ENCODE peak calls at places on chromosomes 3 and 15, in eight cellular contexts. One of them, this sample, is unnamed.

GRCh38 chr3:14224895-14225294 is 46.3 kb downstream of the LSM3 start:
- DNase-seq in mesendoderm: peak
- DNase-seq in IMR-90: peak
- DNase-seq in adrenal gland: no peak
- DNase-seq in cardiac muscle cell: no peak
- DNase-seq in tibial artery: no peak
- DNase-seq in CD4-positive, alpha-beta memory T cell: no peak
- DNase-seq in lung: no peak
- DNase-seq in this sample: no peak

GRCh38 chr15:76337739-76338554 is 1.4 kb downstream of the ISL2 start:
- DNase-seq in mesendoderm: peak
- DNase-seq in IMR-90: no peak
- DNase-seq in adrenal gland: no peak
- DNase-seq in cardiac muscle cell: peak
- DNase-seq in tibial artery: no peak
- DNase-seq in CD4-positive, alpha-beta memory T cell: peak
- DNase-seq in lung: no peak
- DNase-seq in this sample: no peak

GRCh38 chr3:101784850-101785613 is 6.0 kb downstream of the NXPE3 start:
- DNase-seq in mesendoderm: no peak
- DNase-seq in IMR-90: no peak
- DNase-seq in adrenal gland: no peak
- DNase-seq in cardiac muscle cell: no peak
- DNase-seq in tibial artery: no peak
- DNase-seq in CD4-positive, alpha-beta memory T cell: peak
- DNase-seq in lung: no peak
- DNase-seq in this sample: no peak

GRCh38 chr3:128973988-128974564 is 19.8 kb downstream of the CFAP92 start:
- DNase-seq in mesendoderm: no peak
- DNase-seq in IMR-90: no peak
- DNase-seq in adrenal gland: no peak
- DNase-seq in cardiac muscle cell: no peak
- DNase-seq in tibial artery: no peak
- DNase-seq in CD4-positive, alpha-beta memory T cell: no peak
- DNase-seq in lung: no peak
- DNase-seq in this sample: no peak

GRCh38 chr3:39096775-39097174 is 10.7 kb downstream of the GORASP1 start:
- DNase-seq in mesendoderm: peak
- DNase-seq in IMR-90: peak
- DNase-seq in adrenal gland: no peak
- DNase-seq in cardiac muscle cell: no peak
- DNase-seq in tibial artery: no peak
- DNase-seq in CD4-positive, alpha-beta memory T cell: no peak
- DNase-seq in lung: peak
- DNase-seq in this sample: no peak

GRCh38 chr3:84724877-84725276 is 233.9 kb upstream of the CADM2 start:
- DNase-seq in mesendoderm: peak
- DNase-seq in IMR-90: no peak
- DNase-seq in adrenal gland: no peak
- DNase-seq in cardiac muscle cell: no peak
- DNase-seq in tibial artery: no peak
- DNase-seq in CD4-positive, alpha-beta memory T cell: no peak
- DNase-seq in lung: no peak
- DNase-seq in this sample: no peak

GRCh38 chr15:89401636-89402252 is 67.1 kb upstream of the POLG start:
- DNase-seq in mesendoderm: no peak
- DNase-seq in IMR-90: peak
- DNase-seq in adrenal gland: no peak
- DNase-seq in cardiac muscle cell: no peak
- DNase-seq in tibial artery: no peak
- DNase-seq in CD4-positive, alpha-beta memory T cell: no peak
- DNase-seq in lung: no peak
- DNase-seq in this sample: no peak

GRCh38 chr3:3800076-3800448 is 831 bp downstream of the LRRN1 start:
- DNase-seq in mesendoderm: peak
- DNase-seq in IMR-90: no peak
- DNase-seq in adrenal gland: no peak
- DNase-seq in cardiac muscle cell: peak
- DNase-seq in tibial artery: peak
- DNase-seq in CD4-positive, alpha-beta memory T cell: no peak
- DNase-seq in lung: no peak
- DNase-seq in this sample: no peak

GRCh38 chr3:43794776-43795175 is 104.0 kb downstream of the ABHD5 start:
- DNase-seq in mesendoderm: peak
- DNase-seq in IMR-90: peak
- DNase-seq in adrenal gland: peak
- DNase-seq in cardiac muscle cell: no peak
- DNase-seq in tibial artery: no peak
- DNase-seq in CD4-positive, alpha-beta memory T cell: no peak
- DNase-seq in lung: no peak
- DNase-seq in this sample: no peak

GRCh38 chr15:88636039-88636438 is 2.8 kb upstream of the ISG20 start:
- DNase-seq in mesendoderm: peak
- DNase-seq in IMR-90: no peak
- DNase-seq in adrenal gland: no peak
- DNase-seq in cardiac muscle cell: no peak
- DNase-seq in tibial artery: no peak
- DNase-seq in CD4-positive, alpha-beta memory T cell: peak
- DNase-seq in lung: peak
- DNase-seq in this sample: peak

GRCh38 chr15:82663186-82663600 is 16.0 kb upstream of the CPEB1 start:
- DNase-seq in mesendoderm: peak
- DNase-seq in IMR-90: peak
- DNase-seq in adrenal gland: peak
- DNase-seq in cardiac muscle cell: peak
- DNase-seq in tibial artery: no peak
- DNase-seq in CD4-positive, alpha-beta memory T cell: peak
- DNase-seq in lung: no peak
- DNase-seq in this sample: no peak

GRCh38 chr3:55899887-55900286 is 412.8 kb upstream of the WNT5A start:
- DNase-seq in mesendoderm: peak
- DNase-seq in IMR-90: no peak
- DNase-seq in adrenal gland: no peak
- DNase-seq in cardiac muscle cell: peak
- DNase-seq in tibial artery: no peak
- DNase-seq in CD4-positive, alpha-beta memory T cell: no peak
- DNase-seq in lung: no peak
- DNase-seq in this sample: no peak

GRCh38 chr15:90552162-90552928 is 22.6 kb downstream of the CRTC3 start:
- DNase-seq in mesendoderm: no peak
- DNase-seq in IMR-90: peak
- DNase-seq in adrenal gland: no peak
- DNase-seq in cardiac muscle cell: no peak
- DNase-seq in tibial artery: no peak
- DNase-seq in CD4-positive, alpha-beta memory T cell: no peak
- DNase-seq in lung: no peak
- DNase-seq in this sample: no peak

GRCh38 chr3:98602078-98602678 is 8.8 kb upstream of the CPOX start:
- DNase-seq in mesendoderm: peak
- DNase-seq in IMR-90: peak
- DNase-seq in adrenal gland: peak
- DNase-seq in cardiac muscle cell: peak
- DNase-seq in tibial artery: no peak
- DNase-seq in CD4-positive, alpha-beta memory T cell: peak
- DNase-seq in lung: no peak
- DNase-seq in this sample: peak

GRCh38 chr3:11703185-11703584 is 59.5 kb upstream of the VGLL4 start:
- DNase-seq in mesendoderm: no peak
- DNase-seq in IMR-90: no peak
- DNase-seq in adrenal gland: no peak
- DNase-seq in cardiac muscle cell: no peak
- DNase-seq in tibial artery: no peak
- DNase-seq in CD4-positive, alpha-beta memory T cell: no peak
- DNase-seq in lung: no peak
- DNase-seq in this sample: no peak

DNA sequence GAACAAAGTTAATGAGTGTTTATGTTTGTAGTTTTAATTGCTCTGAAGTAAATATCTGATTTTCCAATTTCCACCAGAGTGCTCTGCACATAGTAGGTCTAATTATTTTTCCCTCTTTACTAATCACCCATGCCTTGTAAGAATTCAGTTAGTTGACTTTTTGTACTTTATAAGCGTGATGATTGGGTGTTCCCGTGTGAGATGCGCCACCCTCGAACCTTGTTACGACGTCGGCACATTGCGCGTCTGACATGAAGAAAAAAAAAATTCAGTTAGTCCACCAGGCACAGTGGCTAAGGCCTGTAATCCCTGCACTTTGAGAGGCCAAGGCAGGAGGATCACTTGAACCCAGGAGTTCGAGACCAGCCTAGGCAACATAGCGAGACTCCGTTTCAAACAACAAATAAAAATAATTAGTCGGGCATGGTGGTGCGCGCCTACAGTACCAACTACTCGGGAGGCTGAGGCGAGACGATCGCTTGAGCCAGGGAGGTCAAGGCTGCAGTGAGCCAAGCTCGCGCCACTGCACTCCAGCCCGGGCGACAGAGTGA is 507 bp upstream of the VHL start:
- DNase-seq in mesendoderm: no peak
- DNase-seq in IMR-90: no peak
- DNase-seq in adrenal gland: no peak
- DNase-seq in cardiac muscle cell: no peak
- DNase-seq in tibial artery: peak
- DNase-seq in CD4-positive, alpha-beta memory T cell: no peak
- DNase-seq in lung: no peak
- DNase-seq in this sample: no peak
- H3K4me3 ChIP-seq in mesendoderm: no peak
- H3K4me3 ChIP-seq in IMR-90: no peak
- H3K4me3 ChIP-seq in adrenal gland: no peak
- H3K4me3 ChIP-seq in cardiac muscle cell: no peak
- H3K4me3 ChIP-seq in tibial artery: peak
- H3K4me3 ChIP-seq in CD4-positive, alpha-beta memory T cell: peak
- H3K4me3 ChIP-seq in lung: no peak
- H3K4me3 ChIP-seq in this sample: peak

DNA sequence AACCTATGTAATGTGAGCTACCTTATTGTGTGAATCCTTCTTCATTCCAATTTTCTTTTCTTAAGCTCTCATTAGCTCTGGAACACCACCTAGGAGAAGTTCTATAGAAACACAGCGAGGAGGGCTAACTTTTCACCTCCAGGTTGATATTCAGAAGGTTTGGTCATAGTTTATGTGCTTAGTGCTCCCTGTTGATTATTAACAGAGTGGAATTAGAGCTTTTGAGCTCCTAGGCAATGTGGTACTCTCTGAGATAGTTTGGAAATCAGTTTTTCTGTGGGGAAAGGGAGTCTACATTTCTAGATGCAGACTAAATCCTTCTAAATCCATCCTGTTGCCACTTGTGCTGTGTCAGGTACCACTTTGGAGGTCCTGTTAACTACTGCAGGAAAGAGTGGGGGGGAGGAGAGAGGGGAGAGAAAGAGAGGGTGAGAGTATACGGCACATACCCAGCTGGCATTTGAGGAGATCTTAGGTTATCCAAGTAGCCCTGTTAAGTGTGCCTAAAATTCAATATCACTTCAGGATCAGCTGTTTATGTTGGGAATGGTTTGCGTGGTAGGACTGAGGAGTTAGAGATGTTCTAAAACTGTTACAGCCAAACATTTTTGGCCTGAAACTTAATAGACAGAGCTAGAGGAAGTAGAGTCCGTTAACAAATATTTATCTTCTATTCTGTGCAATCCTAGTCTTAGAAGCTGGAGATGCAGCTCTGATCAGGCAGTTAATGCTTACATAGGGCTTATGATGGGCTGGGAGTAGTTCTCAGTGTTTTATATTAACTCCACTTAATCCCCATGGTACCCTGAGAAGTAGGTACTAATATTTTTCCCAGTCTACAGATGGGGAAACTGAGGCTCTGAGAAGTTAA is 117.5 kb upstream of the PROK2 start:
- DNase-seq in mesendoderm: no peak
- DNase-seq in IMR-90: no peak
- DNase-seq in adrenal gland: no peak
- DNase-seq in cardiac muscle cell: no peak
- DNase-seq in tibial artery: no peak
- DNase-seq in CD4-positive, alpha-beta memory T cell: no peak
- DNase-seq in lung: no peak
- DNase-seq in this sample: no peak
- H3K4me3 ChIP-seq in mesendoderm: no peak
- H3K4me3 ChIP-seq in IMR-90: no peak
- H3K4me3 ChIP-seq in adrenal gland: no peak
- H3K4me3 ChIP-seq in cardiac muscle cell: no peak
- H3K4me3 ChIP-seq in tibial artery: no peak
- H3K4me3 ChIP-seq in CD4-positive, alpha-beta memory T cell: no peak
- H3K4me3 ChIP-seq in lung: no peak
- H3K4me3 ChIP-seq in this sample: no peak

GRCh38 chr15:65298731-65299130 is 2.9 kb downstream of the RNU5A-1 start:
- DNase-seq in mesendoderm: no peak
- DNase-seq in IMR-90: no peak
- DNase-seq in adrenal gland: no peak
- DNase-seq in cardiac muscle cell: no peak
- DNase-seq in tibial artery: no peak
- DNase-seq in CD4-positive, alpha-beta memory T cell: no peak
- DNase-seq in lung: no peak
- DNase-seq in this sample: no peak
- H3K4me3 ChIP-seq in mesendoderm: no peak
- H3K4me3 ChIP-seq in IMR-90: no peak
- H3K4me3 ChIP-seq in adrenal gland: no peak
- H3K4me3 ChIP-seq in cardiac muscle cell: no peak
- H3K4me3 ChIP-seq in tibial artery: no peak
- H3K4me3 ChIP-seq in CD4-positive, alpha-beta memory T cell: no peak
- H3K4me3 ChIP-seq in lung: no peak
- H3K4me3 ChIP-seq in this sample: peak

GRCh38 chr15:35252351-35252865 is 167.3 kb upstream of the NANOGP8 start:
- DNase-seq in mesendoderm: no peak
- DNase-seq in IMR-90: no peak
- DNase-seq in adrenal gland: no peak
- DNase-seq in cardiac muscle cell: no peak
- DNase-seq in tibial artery: no peak
- DNase-seq in CD4-positive, alpha-beta memory T cell: no peak
- DNase-seq in lung: no peak
- DNase-seq in this sample: no peak

GRCh38 chr15:35260961-35261360 is 175.9 kb upstream of the NANOGP8 start:
- DNase-seq in mesendoderm: no peak
- DNase-seq in IMR-90: no peak
- DNase-seq in adrenal gland: no peak
- DNase-seq in cardiac muscle cell: no peak
- DNase-seq in tibial artery: no peak
- DNase-seq in CD4-positive, alpha-beta memory T cell: no peak
- DNase-seq in lung: no peak
- DNase-seq in this sample: no peak

GRCh38 chr15:35256141-35256540 is 171.0 kb upstream of the NANOGP8 start:
- DNase-seq in mesendoderm: no peak
- DNase-seq in IMR-90: no peak
- DNase-seq in adrenal gland: no peak
- DNase-seq in cardiac muscle cell: no peak
- DNase-seq in tibial artery: no peak
- DNase-seq in CD4-positive, alpha-beta memory T cell: no peak
- DNase-seq in lung: no peak
- DNase-seq in this sample: no peak

GRCh38 chr15:35254052-35254451 is 169.0 kb upstream of the NANOGP8 start:
- DNase-seq in mesendoderm: peak
- DNase-seq in IMR-90: no peak
- DNase-seq in adrenal gland: no peak
- DNase-seq in cardiac muscle cell: no peak
- DNase-seq in tibial artery: no peak
- DNase-seq in CD4-positive, alpha-beta memory T cell: no peak
- DNase-seq in lung: no peak
- DNase-seq in this sample: no peak

DNA sequence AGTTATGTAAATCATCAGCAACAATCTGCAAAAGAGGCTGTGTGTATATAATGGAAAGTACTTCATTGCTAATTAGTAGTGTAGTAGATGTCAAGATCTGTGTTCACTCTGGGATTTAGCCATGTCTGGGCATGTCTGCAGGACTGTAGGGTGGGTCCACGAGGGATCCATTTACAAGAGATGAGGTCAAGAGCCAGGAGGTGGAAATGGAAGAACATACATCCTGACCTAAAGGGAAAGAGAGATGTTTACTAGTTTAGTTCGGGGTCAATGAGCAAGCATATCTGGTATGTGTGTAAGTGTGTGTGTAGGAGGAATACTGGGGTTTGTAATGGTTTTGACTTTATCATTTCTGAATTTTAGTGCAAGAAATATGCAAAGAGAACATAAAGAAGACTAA is 171.5 kb upstream of the NANOGP8 start:
- DNase-seq in mesendoderm: no peak
- DNase-seq in IMR-90: peak
- DNase-seq in adrenal gland: no peak
- DNase-seq in cardiac muscle cell: no peak
- DNase-seq in tibial artery: no peak
- DNase-seq in CD4-positive, alpha-beta memory T cell: no peak
- DNase-seq in lung: no peak
- DNase-seq in this sample: no peak
- H3K4me3 ChIP-seq in mesendoderm: no peak
- H3K4me3 ChIP-seq in IMR-90: no peak
- H3K4me3 ChIP-seq in adrenal gland: no peak
- H3K4me3 ChIP-seq in cardiac muscle cell: no peak
- H3K4me3 ChIP-seq in tibial artery: no peak
- H3K4me3 ChIP-seq in CD4-positive, alpha-beta memory T cell: no peak
- H3K4me3 ChIP-seq in lung: no peak
- H3K4me3 ChIP-seq in this sample: no peak

This sample was measured in CD8-positive, alpha-beta memory T cell.